ENCODE peak calls at places on chromosomes 11 and 22, in four cellular contexts. S, E, G and I are unnamed samples.

GRCh38 chr11:115182282-115182952 is 321.8 kb downstream of the CADM1 start:
- DNase-seq in E (no peak), G (no peak), S (no peak), I (no peak)

GRCh38 chr11:115623021-115623451 is 118.8 kb upstream of the CADM1 start:
- DNase-seq in G (no peak), E (peak), S (no peak), I (no peak)

GRCh38 chr22:41302016-41302767 is 867 bp downstream of the ZC3H7B start:
- DNase-seq in S (no peak), E (no peak), G (no peak), I (peak)

GRCh38 chr11:121071456-121072236 is 29.4 kb upstream of the TECTA start:
- DNase-seq in G (no peak), E (peak), S (peak), I (no peak)

GRCh38 chr11:32435152-32435480 is 223 bp downstream of the WT1 start:
- DNase-seq in G (no peak), E (no peak), S (no peak), I (no peak)

GRCh38 chr11:23095650-23096049 is 235.4 kb upstream of the CCDC179 start:
- DNase-seq in S (no peak), E (no peak), G (no peak), I (no peak)

GRCh38 chr22:24432059-24432853 is 4.9 kb downstream of the ADORA2A start:
- DNase-seq in G (no peak), S (peak), E (no peak), I (no peak)

GRCh38 chr11:60801194-60801593 is 16.1 kb downstream of the MS4A10 start:
- DNase-seq in G (no peak), S (no peak), E (no peak), I (no peak)

GRCh38 chr11:24963879-24964278 is 467.0 kb downstream of the LUZP2 start:
- DNase-seq in S (no peak), G (no peak), E (no peak), I (no peak)

GRCh38 chr11:15893080-15893492 is 463.3 kb downstream of the SOX6 start:
- DNase-seq in E (no peak), S (peak), G (no peak), I (no peak)

GRCh38 chr11:30818721-30819120 is 232.6 kb upstream of the MPPED2 start:
- DNase-seq in G (no peak), S (no peak), E (no peak), I (no peak)

GRCh38 chr11:130555251-130555841 is 106.9 kb downstream of the ADAMTS15 start:
- DNase-seq in E (no peak), G (no peak), S (no peak), I (no peak)

GRCh38 chr11:58730507-58731089 is 1.1 kb downstream of the GLYAT start:
- DNase-seq in G (no peak), E (no peak), S (no peak), I (no peak)

GRCh38 chr11:114276077-114276476 is 20.1 kb upstream of the NNMT start:
- DNase-seq in G (no peak), E (no peak), S (no peak), I (no peak)

GRCh38 chr11:125100136-125100535 is 11.3 kb downstream of the TMEM218 start:
- DNase-seq in S (no peak), E (no peak), G (no peak), I (no peak)

GRCh38 chr22:42711281-42711731 is 9.4 kb downstream of the A4GALT start:
- DNase-seq in G (no peak), E (no peak), S (no peak), I (no peak)

GRCh38 chr11:74639533-74639932 is 47.2 kb downstream of the POLD3 start:
- DNase-seq in G (no peak), E (no peak), S (peak), I (no peak)

GRCh38 chr11:116217006-116217405 is 555.8 kb downstream of the BUD13 start:
- DNase-seq in S (peak), E (peak), G (no peak), I (peak)

GRCh38 chr11:128422576-128423370 is 164.6 kb downstream of the ETS1 start:
- DNase-seq in G (no peak), E (no peak), S (no peak), I (no peak)

GRCh38 chr11:8098361-8098760 is 17.4 kb downstream of the TUB start:
- DNase-seq in G (no peak), E (no peak), S (no peak), I (no peak)

GRCh38 chr11:8408151-8408930 is 144.7 kb upstream of the LMO1 start:
- DNase-seq in S (no peak), G (no peak), E (no peak), I (no peak)

GRCh38 chr22:39300198-39300830 is 19.1 kb downstream of the RPL3 start:
- DNase-seq in G (no peak), E (no peak), S (no peak), I (peak)

GRCh38 chr22:29309332-29310064 is 3.0 kb downstream of the GAS2L1 start:
- DNase-seq in S (no peak), E (no peak), G (no peak), I (no peak)

GRCh38 chr11:45233804-45234170 is 52.4 kb downstream of the SYT13 start:
- DNase-seq in E (no peak), S (no peak), G (no peak), I (no peak)

GRCh38 chr11:27963370-27963769 is 144.6 kb downstream of the KIF18A start:
- DNase-seq in G (no peak), S (no peak), E (no peak), I (no peak)

DNA sequence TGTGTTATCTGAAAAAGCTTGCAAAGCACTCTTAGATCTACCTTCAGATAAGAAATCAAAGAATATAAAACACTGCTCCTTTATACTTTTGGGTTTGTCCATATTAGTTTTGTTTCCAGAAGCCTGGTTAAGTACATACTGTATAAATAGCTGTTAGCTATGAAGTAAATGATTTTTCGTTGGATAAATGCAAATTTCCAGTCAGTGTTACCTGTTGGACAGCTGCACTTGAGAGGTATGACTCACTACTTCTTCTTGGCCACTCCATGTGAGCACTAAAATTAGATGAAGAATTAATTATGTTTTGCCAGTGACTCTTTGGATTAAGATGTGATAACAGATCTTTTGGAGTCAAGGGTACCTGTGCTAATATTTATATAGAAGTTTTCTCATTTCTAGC is 9.5 kb upstream of the TSG101 start:
- DNase-seq in S (no peak), G (no peak), E (no peak), I (no peak)
- TF ChIP-seq ATF3 in S (no peak), G (no peak), E (no peak), I (no peak)

GRCh38 chr22:46750861-46751260 is 11.6 kb upstream of the TBC1D22A start:
- DNase-seq in G (no peak), S (no peak), E (no peak), I (no peak)

GRCh38 chr22:46750530-46750800 is 12.0 kb upstream of the TBC1D22A start:
- DNase-seq in E (no peak), G (no peak), S (no peak), I (no peak)

GRCh38 chr22:46748948-46749681 is 11.1 kb upstream of the CERK start:
- DNase-seq in G (no peak), E (no peak), S (no peak), I (no peak)

GRCh38 chr22:46748206-46748947 is 10.3 kb upstream of the CERK start:
- DNase-seq in G (no peak), S (no peak), E (no peak), I (no peak)

DNA sequence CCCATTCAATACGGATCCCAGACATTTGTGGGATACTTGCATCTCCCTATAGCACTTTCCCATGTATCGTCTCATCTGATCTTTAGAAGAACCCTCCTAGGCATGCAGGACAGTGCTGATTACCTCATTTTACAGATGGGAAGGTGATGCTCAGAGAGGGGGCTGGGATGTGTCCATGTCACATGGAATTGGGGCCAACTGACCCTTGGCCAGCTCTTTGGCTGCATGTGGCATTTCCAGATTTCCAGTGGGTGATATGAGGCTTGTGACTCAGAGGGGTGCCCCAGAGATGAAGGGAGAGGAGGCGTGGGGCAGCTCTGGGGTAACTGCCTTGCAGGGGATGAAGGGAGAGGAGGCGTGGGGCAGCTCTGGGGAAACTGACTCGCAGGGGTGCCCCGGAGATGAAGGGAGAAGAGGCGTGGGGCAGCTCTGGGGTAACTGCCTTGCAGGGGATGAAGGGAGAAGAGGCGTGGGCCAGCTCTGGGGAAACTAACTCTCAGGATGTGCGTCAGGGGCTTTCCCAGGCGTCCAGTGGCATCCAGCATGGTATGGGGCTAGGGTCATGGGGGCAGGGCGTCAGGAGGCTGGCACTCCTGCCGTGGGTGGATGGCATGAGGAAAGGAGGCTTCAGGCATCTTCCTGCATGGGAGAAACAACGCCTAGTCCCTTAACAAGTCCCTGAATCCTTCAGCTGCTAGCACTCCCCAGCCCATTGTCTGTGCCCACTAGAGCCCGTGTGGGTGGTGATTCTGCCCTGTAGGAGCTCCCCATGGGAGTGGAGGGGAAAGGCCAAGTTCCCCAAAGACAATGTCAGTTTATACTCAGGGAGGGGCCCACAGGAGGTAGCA is 11.9 kb upstream of the CERK start:
- DNase-seq in S (no peak), E (no peak), G (no peak), I (no peak)
- TF ChIP-seq TCF7 in S (no peak), E (no peak), G (no peak), I (no peak)

GRCh38 chr11:12857572-12857971 is 151.5 kb upstream of the RASSF10 start:
- DNase-seq in E (no peak), S (peak), G (no peak), I (no peak)
- TF ChIP-seq ATF3 in E (no peak), S (no peak), G (no peak), I (no peak)

DNA sequence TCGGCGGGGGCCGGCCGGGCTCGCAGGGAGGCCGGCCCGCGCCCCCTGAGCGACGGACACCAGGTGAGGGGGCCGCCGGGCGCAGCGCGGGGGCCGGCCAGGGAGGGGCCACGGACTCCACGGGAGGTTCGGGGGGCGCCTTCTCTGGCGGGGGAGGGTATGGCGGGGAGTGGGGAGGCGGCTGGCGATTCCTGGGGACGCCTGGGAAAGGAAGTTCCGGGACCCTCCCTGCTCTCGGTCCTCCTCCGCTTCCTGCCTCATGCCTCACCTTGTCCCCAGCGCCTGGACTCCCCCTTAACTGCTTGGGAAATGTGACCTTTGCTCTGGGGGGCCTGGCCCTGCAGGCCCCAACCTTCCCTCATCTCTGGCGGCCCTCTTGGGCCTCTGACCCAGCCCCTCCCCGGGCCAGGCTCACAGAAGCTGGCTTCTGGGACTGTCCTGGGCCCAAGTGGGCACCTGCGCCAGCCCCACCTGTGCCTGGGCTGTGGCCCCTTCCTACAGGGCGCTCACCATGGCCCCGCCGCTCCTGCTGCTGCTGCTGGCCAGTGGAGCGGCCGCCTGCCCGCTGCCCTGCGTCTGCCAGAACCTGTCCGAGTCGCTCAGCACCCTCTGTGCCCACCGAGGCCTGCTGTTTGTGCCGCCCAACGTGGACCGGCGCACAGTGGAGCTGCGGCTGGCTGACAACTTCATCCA is 516 bp downstream of the LRFN4 start:
- DNase-seq in G (no peak), E (peak), S (peak), I (no peak)
- TF ChIP-seq TCF7 in G (no peak), E (no peak), S (no peak), I (no peak)

DNA sequence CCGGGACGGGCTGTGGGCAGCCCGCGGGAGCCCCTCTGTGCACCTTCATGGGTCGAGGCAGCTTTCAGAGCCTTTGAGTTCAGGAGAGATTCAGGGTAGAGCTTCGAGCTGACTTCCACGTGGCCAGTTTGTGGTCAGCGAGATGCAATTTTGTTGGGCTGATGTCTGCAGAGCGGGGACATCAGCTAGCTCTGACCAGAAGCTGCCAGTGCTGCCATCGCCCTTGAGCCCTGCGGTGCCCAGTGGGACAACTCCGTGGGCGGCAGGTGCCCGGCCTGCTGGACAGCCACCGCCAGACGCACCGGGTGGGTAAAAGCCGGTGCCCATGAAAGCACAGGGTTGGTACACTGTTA is 719 bp downstream of the TALDO1 start:
- DNase-seq in E (no peak), G (no peak), S (peak), I (no peak)
- TF ChIP-seq ATF3 in E (no peak), G (no peak), S (no peak), I (no peak)

GRCh38 chr11:76823481-76824028 is 37.2 kb upstream of the ACER3 start:
- DNase-seq in S (peak), G (no peak), E (peak), I (no peak)

GRCh38 chr11:76822406-76822805 is 38.3 kb upstream of the ACER3 start:
- DNase-seq in G (no peak), S (no peak), E (no peak), I (no peak)

GRCh38 chr11:76825726-76826396 is 34.9 kb upstream of the ACER3 start:
- DNase-seq in G (no peak), E (no peak), S (peak), I (no peak)

GRCh38 chr11:76824083-76824939 is 36.4 kb upstream of the ACER3 start:
- DNase-seq in E (no peak), S (peak), G (no peak), I (no peak)

GRCh38 chr11:76824980-76825725 is 35.6 kb upstream of the ACER3 start:
- DNase-seq in E (no peak), G (no peak), S (peak), I (no peak)
- TF ChIP-seq TCF7 in E (no peak), G (no peak), S (no peak), I (no peak)